ENCODE peak calls at places on chromosome 9, in five cellular contexts. B, H, I, M and T are unnamed samples.

GRCh38 chr9:111467778-111468367 is 16.3 kb downstream of the ECPAS start:
- DNase-seq in B (no peak), H (no peak), I (no peak), M (no peak), T (no peak)

GRCh38 chr9:12657998-12658397 is 35.2 kb upstream of the TYRP1 start:
- DNase-seq in B (no peak), H (no peak), I (no peak), M (no peak), T (no peak)

GRCh38 chr9:106177216-106177615 is 482.9 kb downstream of the TMEM38B start:
- DNase-seq in B (no peak), H (no peak), I (no peak), M (no peak), T (no peak)

GRCh38 chr9:132846109-132846917 is 31.8 kb downstream of the AK8 start:
- DNase-seq in B (no peak), H (no peak), I (no peak), M (no peak), T (no peak)

GRCh38 chr9:115649991-115650472 is 503.6 kb upstream of the PAPPA start:
- DNase-seq in B (peak), H (peak), I (no peak), M (peak), T (no peak)

GRCh38 chr9:8904971-8905370 is 1105.4 kb upstream of the DMAC1 start:
- DNase-seq in B (no peak), H (no peak), I (no peak), M (no peak), T (no peak)

GRCh38 chr9:33436445-33436844 is 10.9 kb downstream of the AQP3 start:
- DNase-seq in B (no peak), H (no peak), I (no peak), M (no peak), T (no peak)

GRCh38 chr9:87395804-87396458 is 101.7 kb upstream of the DAPK1 start:
- DNase-seq in B (peak), H (no peak), I (no peak), M (no peak), T (no peak)

GRCh38 chr9:132243156-132244074 is 81.6 kb downstream of the NTNG2 start:
- DNase-seq in B (no peak), H (no peak), I (no peak), M (no peak), T (no peak)

GRCh38 chr9:16869961-16870605 is 387 bp downstream of the BNC2 start:
- DNase-seq in B (no peak), H (no peak), I (peak), M (no peak), T (no peak)

GRCh38 chr9:70315389-70315788 is 56.6 kb downstream of the SMC5 start:
- DNase-seq in B (peak), H (no peak), I (no peak), M (no peak), T (no peak)

GRCh38 chr9:6109571-6109970 is 94.1 kb upstream of the RANBP6 start:
- DNase-seq in B (peak), H (no peak), I (no peak), M (no peak), T (no peak)

GRCh38 chr9:6109986-6110385 is 94.6 kb upstream of the RANBP6 start:
- DNase-seq in B (peak), H (no peak), I (no peak), M (no peak), T (no peak)

GRCh38 chr9:6105738-6106137 is 90.3 kb upstream of the RANBP6 start:
- DNase-seq in B (no peak), H (no peak), I (no peak), M (no peak), T (no peak)

DNA sequence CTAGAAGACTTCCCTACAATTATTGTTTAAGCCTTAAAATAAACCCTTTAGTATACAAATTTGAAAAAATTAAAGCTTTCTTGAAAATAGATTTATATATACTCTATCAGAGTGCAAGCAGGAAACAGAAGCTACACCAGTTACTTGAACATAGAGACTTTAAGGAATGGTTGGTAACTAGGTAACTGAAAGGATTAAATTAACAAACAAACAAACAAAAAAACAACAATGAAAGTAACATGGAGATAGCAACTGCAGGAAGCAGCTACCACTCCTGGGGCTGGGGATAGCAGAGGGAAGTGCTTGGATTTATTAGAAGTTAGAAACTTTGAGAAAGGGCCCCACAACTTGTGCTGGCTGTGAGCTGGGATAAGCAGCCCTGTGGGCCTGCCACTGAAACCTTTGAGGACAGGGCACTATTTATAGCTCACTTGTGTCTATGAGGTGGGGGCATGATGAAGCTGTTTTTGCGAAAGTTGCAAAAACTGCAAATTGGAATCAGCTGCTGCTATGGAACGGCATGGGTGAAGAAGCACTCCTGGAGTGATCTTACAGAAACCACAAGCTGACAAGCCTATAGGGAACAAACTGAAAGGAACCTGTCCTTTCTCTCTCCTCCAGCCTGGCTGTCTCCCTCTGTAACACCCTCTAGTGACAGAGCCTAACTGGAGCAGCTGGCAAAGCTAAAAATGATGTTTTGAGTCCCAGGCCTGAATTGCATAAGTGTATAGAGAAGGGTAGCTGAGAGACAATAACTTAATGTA is 91.3 kb upstream of the RANBP6 start:
- DNase-seq in B (peak), H (no peak), I (peak), M (no peak), T (peak)
- TF ChIP-seq CTCF in B (peak), H (peak), I (peak), M (no peak), T (peak)

GRCh38 chr9:121455527-121456239 is 44.0 kb downstream of the GGTA1 start:
- DNase-seq in B (peak), H (no peak), I (no peak), M (no peak), T (no peak)

GRCh38 chr9:121454972-121455371 is 44.7 kb downstream of the GGTA1 start:
- DNase-seq in B (no peak), H (no peak), I (no peak), M (no peak), T (no peak)

GRCh38 chr9:121449786-121450185 is 49.9 kb downstream of the GGTA1 start:
- DNase-seq in B (no peak), H (no peak), I (no peak), M (no peak), T (no peak)

GRCh38 chr9:121450241-121450640 is 49.4 kb downstream of the GGTA1 start:
- DNase-seq in B (peak), H (no peak), I (no peak), M (no peak), T (no peak)

DNA sequence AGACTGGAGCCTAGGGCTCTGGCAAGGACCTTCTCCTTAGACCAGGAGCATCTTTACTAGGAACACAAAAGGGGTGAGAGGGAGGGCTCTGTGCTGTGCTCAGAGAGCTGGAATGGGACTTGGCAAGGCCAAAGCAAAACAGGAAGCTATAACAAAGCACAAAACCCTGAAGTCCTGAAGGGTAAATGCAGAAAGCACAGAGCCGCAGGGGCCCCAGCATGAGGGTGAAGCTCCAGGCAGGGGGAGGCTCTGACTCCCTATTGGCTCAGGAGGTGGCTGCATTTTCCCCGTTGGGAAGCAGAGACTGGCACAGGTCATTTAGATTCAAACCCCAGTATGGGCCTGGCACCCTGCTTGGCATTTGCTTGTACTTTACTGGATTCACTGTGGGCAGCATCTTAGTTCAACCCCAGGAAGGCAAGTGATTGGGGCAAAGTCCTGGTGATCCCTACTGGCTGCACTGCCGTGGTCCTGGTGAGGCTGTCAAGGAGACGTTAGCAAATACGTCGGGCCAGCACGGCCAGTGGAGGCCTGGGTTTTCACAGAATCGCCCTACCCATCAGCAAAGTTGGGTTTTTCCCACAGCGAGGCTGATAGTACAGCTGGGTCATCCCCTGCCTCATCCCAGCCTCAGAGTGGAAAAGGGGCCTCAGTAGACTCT is 46.3 kb downstream of the GGTA1 start:
- DNase-seq in B (no peak), H (no peak), I (no peak), M (no peak), T (no peak)
- TF ChIP-seq CTCF in B (no peak), H (no peak), I (no peak), M (no peak), T (no peak)

DNA sequence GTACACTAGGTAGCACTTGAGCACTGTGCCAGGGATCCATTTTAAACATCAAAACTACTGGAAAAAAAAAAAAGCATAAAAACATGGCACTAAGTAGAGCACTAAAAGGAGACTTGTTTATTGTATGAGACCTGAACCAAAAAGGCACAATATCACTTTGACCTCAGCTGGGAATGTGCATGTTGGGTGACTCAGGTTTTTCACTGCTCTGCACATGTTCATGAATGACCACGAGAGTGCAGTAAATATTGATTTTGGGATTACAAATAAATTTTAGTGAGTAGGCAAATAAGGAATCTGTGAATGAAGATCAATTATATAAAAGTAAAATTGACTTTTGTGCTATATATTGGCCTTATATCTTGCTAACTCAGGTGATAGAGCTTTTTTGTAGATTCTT is 11.8 kb downstream of the RMI1 start:
- DNase-seq in B (peak), H (no peak), I (no peak), M (no peak), T (no peak)
- TF ChIP-seq CTCF in B (peak), H (no peak), I (no peak), M (no peak), T (no peak)

DNA sequence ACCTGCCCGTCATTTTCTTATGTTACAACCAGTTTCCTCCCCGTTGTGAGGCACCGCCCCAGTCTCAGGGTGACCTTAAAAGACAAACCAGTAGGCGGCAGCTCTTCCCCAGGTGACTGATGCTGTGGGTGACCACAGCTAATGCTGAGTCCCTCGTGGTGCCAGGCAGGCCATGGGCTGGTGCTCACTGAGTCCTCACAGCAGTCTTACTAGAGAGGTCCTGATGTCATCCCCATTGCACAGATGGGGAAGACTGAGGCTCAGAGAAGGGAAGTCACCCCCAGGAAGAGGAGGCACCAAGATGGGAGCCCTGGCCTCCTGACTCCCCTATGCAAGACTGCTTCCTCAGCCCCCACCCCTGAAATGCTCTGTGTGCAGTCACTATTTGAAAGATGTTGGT is 978 bp downstream of the CFAP157 start:
- DNase-seq in B (peak), H (no peak), I (no peak), M (no peak), T (no peak)
- TF ChIP-seq CTCF in B (no peak), H (no peak), I (no peak), M (no peak), T (no peak)

DNA sequence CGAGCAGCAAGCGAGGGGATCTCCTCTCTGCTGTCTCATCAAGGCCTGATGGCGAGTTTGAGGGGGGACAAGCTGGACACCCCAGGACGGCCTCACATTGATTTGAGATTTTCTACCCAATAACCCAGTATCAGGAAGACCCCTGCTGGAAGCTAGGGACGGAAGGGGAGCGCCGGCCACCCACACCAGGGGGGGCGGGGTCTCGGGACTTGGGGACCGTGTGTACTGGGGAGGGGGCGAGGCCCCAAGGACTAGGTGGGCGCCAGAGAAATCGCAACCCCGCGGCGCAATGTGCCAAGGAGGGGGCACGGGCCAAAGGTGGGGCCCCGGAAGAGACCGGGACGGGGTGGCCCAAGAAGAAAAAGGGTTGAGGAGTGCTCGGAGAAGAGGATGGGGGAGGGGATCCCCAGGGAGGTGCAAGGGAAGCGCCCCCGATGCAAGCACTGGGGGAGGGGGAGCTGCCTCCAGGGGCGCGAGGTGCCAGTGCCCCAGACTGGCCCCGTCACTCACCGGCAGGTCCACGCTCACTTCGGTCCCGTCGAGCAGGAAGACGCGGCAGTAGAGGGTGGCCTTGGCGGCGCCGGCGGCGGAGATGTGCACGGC is 1.1 kb downstream of the EPB41L4B start:
- DNase-seq in B (no peak), H (no peak), I (peak), M (no peak), T (no peak)
- TF ChIP-seq CTCF in B (no peak), H (no peak), I (no peak), M (no peak), T (no peak)

GRCh38 chr9:110198357-110198756 is 9.6 kb downstream of the C9orf152 start:
- DNase-seq in B (no peak), H (no peak), I (no peak), M (no peak), T (no peak)

GRCh38 chr9:110202232-110202631 is 5.7 kb downstream of the C9orf152 start:
- DNase-seq in B (no peak), H (no peak), I (no peak), M (no peak), T (no peak)

GRCh38 chr9:110199643-110200042 is 8.3 kb downstream of the C9orf152 start:
- DNase-seq in B (no peak), H (no peak), I (no peak), M (no peak), T (no peak)

GRCh38 chr9:110192531-110193326 is 15.2 kb downstream of the C9orf152 start:
- DNase-seq in B (peak), H (no peak), I (no peak), M (no peak), T (no peak)

GRCh38 chr9:110197330-110198187 is 10.4 kb downstream of the C9orf152 start:
- DNase-seq in B (peak), H (no peak), I (no peak), M (no peak), T (no peak)
- TF ChIP-seq CTCF in B (peak), H (no peak), I (no peak), M (peak), T (no peak)

GRCh38 chr9:126228779-126229444 is 97.7 kb upstream of the MVB12B start:
- DNase-seq in B (peak), H (peak), I (peak), M (peak), T (peak)
- TF ChIP-seq CTCF in B (peak), H (peak), I (peak), M (peak), T (peak)

GRCh38 chr9:117425562-117425961 is 10.7 kb upstream of the ASTN2 start:
- DNase-seq in B (no peak), H (no peak), I (no peak), M (no peak), T (no peak)
- TF ChIP-seq CTCF in B (no peak), H (no peak), I (no peak), M (no peak), T (no peak)